ENCODE peak calls at places on chromosomes 7 and 10, in nine cellular contexts. One of them, this sample, is unnamed.

GRCh38 chr7:3310884-3311283 is 9.8 kb downstream of the SDK1 start:
- DNase-seq in LoVo: no peak
- DNase-seq in WTC11: no peak
- DNase-seq in AG04450: no peak
- DNase-seq in heart right ventricle: no peak
- DNase-seq in GM12865: no peak
- DNase-seq in pancreas: no peak
- DNase-seq in A172: no peak
- DNase-seq in left lung: no peak
- DNase-seq in this sample: no peak

GRCh38 chr7:43022008-43022407 is 89.8 kb downstream of the MRPL32 start:
- DNase-seq in LoVo: no peak
- DNase-seq in WTC11: no peak
- DNase-seq in AG04450: no peak
- DNase-seq in heart right ventricle: no peak
- DNase-seq in GM12865: no peak
- DNase-seq in pancreas: no peak
- DNase-seq in A172: no peak
- DNase-seq in left lung: no peak
- DNase-seq in this sample: no peak

GRCh38 chr10:43436291-43437140 is at the start of gene ZNF487:
- DNase-seq in LoVo: peak; percentile 88
- DNase-seq in WTC11: peak; percentile 91
- DNase-seq in AG04450: peak; percentile 38
- DNase-seq in heart right ventricle: peak; percentile 91
- DNase-seq in GM12865: peak; percentile 92
- DNase-seq in pancreas: peak; percentile 91
- DNase-seq in A172: peak; percentile 73
- DNase-seq in left lung: peak; percentile 91
- DNase-seq in this sample: peak; percentile 43

GRCh38 chr7:12524794-12525386 is 45.6 kb upstream of the SCIN start:
- DNase-seq in LoVo: peak; percentile 67
- DNase-seq in WTC11: no peak
- DNase-seq in AG04450: peak; percentile 37
- DNase-seq in heart right ventricle: no peak
- DNase-seq in GM12865: peak; percentile 59
- DNase-seq in pancreas: no peak
- DNase-seq in A172: peak; percentile 56
- DNase-seq in left lung: no peak
- DNase-seq in this sample: peak; percentile 41

GRCh38 chr10:15898046-15898445 is 37.7 kb upstream of the MINDY3 start:
- DNase-seq in LoVo: peak; percentile 5
- DNase-seq in WTC11: no peak
- DNase-seq in AG04450: no peak
- DNase-seq in heart right ventricle: no peak
- DNase-seq in GM12865: peak; percentile 3
- DNase-seq in pancreas: no peak
- DNase-seq in A172: peak; percentile 29
- DNase-seq in left lung: no peak
- DNase-seq in this sample: no peak

GRCh38 chr7:151091431-151091830 is 5.2 kb downstream of the AGAP3 start:
- DNase-seq in LoVo: no peak
- DNase-seq in WTC11: peak; percentile 72
- DNase-seq in AG04450: no peak
- DNase-seq in heart right ventricle: no peak
- DNase-seq in GM12865: peak; percentile 53
- DNase-seq in pancreas: peak; percentile 58
- DNase-seq in A172: no peak
- DNase-seq in left lung: no peak
- DNase-seq in this sample: no peak

GRCh38 chr7:80637911-80638765 is at the start of gene CD36:
- DNase-seq in LoVo: no peak
- DNase-seq in WTC11: no peak
- DNase-seq in AG04450: no peak
- DNase-seq in heart right ventricle: peak; percentile 70
- DNase-seq in GM12865: peak; percentile 48
- DNase-seq in pancreas: no peak
- DNase-seq in A172: no peak
- DNase-seq in left lung: no peak
- DNase-seq in this sample: no peak

GRCh38 chr7:47819054-47819920 is 129.0 kb downstream of the PKD1L1 start:
- DNase-seq in LoVo: peak; percentile 76
- DNase-seq in WTC11: peak; percentile 64
- DNase-seq in AG04450: peak; percentile 54
- DNase-seq in heart right ventricle: peak; percentile 62
- DNase-seq in GM12865: peak; percentile 65
- DNase-seq in pancreas: peak; percentile 78
- DNase-seq in A172: peak; percentile 71
- DNase-seq in left lung: peak; percentile 67
- DNase-seq in this sample: peak; percentile 46

GRCh38 chr10:114767101-114767588 is 54.4 kb upstream of the FHIP2A start:
- DNase-seq in LoVo: peak; percentile 36
- DNase-seq in WTC11: no peak
- DNase-seq in AG04450: peak; percentile 24
- DNase-seq in heart right ventricle: no peak
- DNase-seq in GM12865: no peak
- DNase-seq in pancreas: peak; percentile 21
- DNase-seq in A172: peak; percentile 21
- DNase-seq in left lung: no peak
- DNase-seq in this sample: no peak

GRCh38 chr7:151853896-151854807 is 22.8 kb downstream of the PRKAG2 start:
- DNase-seq in LoVo: no peak
- DNase-seq in WTC11: no peak
- DNase-seq in AG04450: no peak
- DNase-seq in heart right ventricle: no peak
- DNase-seq in GM12865: no peak
- DNase-seq in pancreas: no peak
- DNase-seq in A172: no peak
- DNase-seq in left lung: no peak
- DNase-seq in this sample: no peak

GRCh38 chr7:36096460-36097095 is 56.5 kb upstream of the EEPD1 start:
- DNase-seq in LoVo: no peak
- DNase-seq in WTC11: no peak
- DNase-seq in AG04450: no peak
- DNase-seq in heart right ventricle: no peak
- DNase-seq in GM12865: no peak
- DNase-seq in pancreas: no peak
- DNase-seq in A172: no peak
- DNase-seq in left lung: no peak
- DNase-seq in this sample: no peak

GRCh38 chr7:13024323-13024722 is 336.9 kb downstream of the ARL4A start:
- DNase-seq in LoVo: no peak
- DNase-seq in WTC11: no peak
- DNase-seq in AG04450: no peak
- DNase-seq in heart right ventricle: no peak
- DNase-seq in GM12865: no peak
- DNase-seq in pancreas: no peak
- DNase-seq in A172: no peak
- DNase-seq in left lung: no peak
- DNase-seq in this sample: no peak

GRCh38 chr7:132878228-132878919 is 203.5 kb downstream of the CHCHD3 start:
- DNase-seq in LoVo: peak; percentile 38
- DNase-seq in WTC11: no peak
- DNase-seq in AG04450: no peak
- DNase-seq in heart right ventricle: no peak
- DNase-seq in GM12865: no peak
- DNase-seq in pancreas: no peak
- DNase-seq in A172: no peak
- DNase-seq in left lung: no peak
- DNase-seq in this sample: no peak

GRCh38 chr10:22615819-22616499 is 98.4 kb downstream of the PIP4K2A start:
- DNase-seq in LoVo: peak; percentile 34
- DNase-seq in WTC11: no peak
- DNase-seq in AG04450: no peak
- DNase-seq in heart right ventricle: no peak
- DNase-seq in GM12865: peak; percentile 81
- DNase-seq in pancreas: no peak
- DNase-seq in A172: peak; percentile 77
- DNase-seq in left lung: peak; percentile 70
- DNase-seq in this sample: no peak

GRCh38 chr10:58963101-58963534 is 213.3 kb upstream of the PHYHIPL start:
- DNase-seq in LoVo: no peak
- DNase-seq in WTC11: peak; percentile 67
- DNase-seq in AG04450: no peak
- DNase-seq in heart right ventricle: no peak
- DNase-seq in GM12865: peak; percentile 16
- DNase-seq in pancreas: no peak
- DNase-seq in A172: no peak
- DNase-seq in left lung: no peak
- DNase-seq in this sample: no peak

GRCh38 chr10:103543617-103544525 is 50.4 kb downstream of the NEURL1 start:
- DNase-seq in LoVo: no peak
- DNase-seq in WTC11: no peak
- DNase-seq in AG04450: no peak
- DNase-seq in heart right ventricle: no peak
- DNase-seq in GM12865: no peak
- DNase-seq in pancreas: no peak
- DNase-seq in A172: no peak
- DNase-seq in left lung: no peak
- DNase-seq in this sample: no peak

GRCh38 chr10:541750-542371 is 147.6 kb downstream of the DIP2C start:
- DNase-seq in LoVo: peak; percentile 8
- DNase-seq in WTC11: no peak
- DNase-seq in AG04450: no peak
- DNase-seq in heart right ventricle: no peak
- DNase-seq in GM12865: peak; percentile 49
- DNase-seq in pancreas: no peak
- DNase-seq in A172: no peak
- DNase-seq in left lung: no peak
- DNase-seq in this sample: no peak

GRCh38 chr7:157645539-157645938 is 308.7 kb downstream of the DNAJB6 start:
- DNase-seq in LoVo: no peak
- DNase-seq in WTC11: no peak
- DNase-seq in AG04450: no peak
- DNase-seq in heart right ventricle: no peak
- DNase-seq in GM12865: no peak
- DNase-seq in pancreas: no peak
- DNase-seq in A172: no peak
- DNase-seq in left lung: no peak
- DNase-seq in this sample: no peak

GRCh38 chr10:127411062-127411461 is 138.0 kb upstream of the NPS start:
- DNase-seq in LoVo: no peak
- DNase-seq in WTC11: no peak
- DNase-seq in AG04450: no peak
- DNase-seq in heart right ventricle: no peak
- DNase-seq in GM12865: no peak
- DNase-seq in pancreas: no peak
- DNase-seq in A172: no peak
- DNase-seq in left lung: no peak
- DNase-seq in this sample: no peak

GRCh38 chr10:17216901-17217395 is 11.1 kb upstream of the VIM start:
- DNase-seq in LoVo: no peak
- DNase-seq in WTC11: no peak
- DNase-seq in AG04450: no peak
- DNase-seq in heart right ventricle: no peak
- DNase-seq in GM12865: no peak
- DNase-seq in pancreas: no peak
- DNase-seq in A172: no peak
- DNase-seq in left lung: no peak
- DNase-seq in this sample: no peak

GRCh38 chr10:5752301-5752871 is 60.8 kb downstream of the GDI2 start:
- DNase-seq in LoVo: no peak
- DNase-seq in WTC11: no peak
- DNase-seq in AG04450: no peak
- DNase-seq in heart right ventricle: no peak
- DNase-seq in GM12865: no peak
- DNase-seq in pancreas: no peak
- DNase-seq in A172: no peak
- DNase-seq in left lung: no peak
- DNase-seq in this sample: no peak

GRCh38 chr10:103265712-103266329 is 11.1 kb upstream of the INA start:
- DNase-seq in LoVo: peak; percentile 67
- DNase-seq in WTC11: peak; percentile 79
- DNase-seq in AG04450: no peak
- DNase-seq in heart right ventricle: peak; percentile 73
- DNase-seq in GM12865: peak; percentile 62
- DNase-seq in pancreas: peak; percentile 60
- DNase-seq in A172: peak; percentile 67
- DNase-seq in left lung: peak; percentile 47
- DNase-seq in this sample: no peak

GRCh38 chr10:77832243-77832642 is 94.3 kb downstream of the DLG5 start:
- DNase-seq in LoVo: no peak
- DNase-seq in WTC11: no peak
- DNase-seq in AG04450: no peak
- DNase-seq in heart right ventricle: no peak
- DNase-seq in GM12865: no peak
- DNase-seq in pancreas: no peak
- DNase-seq in A172: no peak
- DNase-seq in left lung: peak; percentile 60
- DNase-seq in this sample: no peak

GRCh38 chr10:1683649-1684048 is 53.7 kb downstream of the ADARB2 start:
- DNase-seq in LoVo: no peak
- DNase-seq in WTC11: no peak
- DNase-seq in AG04450: no peak
- DNase-seq in heart right ventricle: no peak
- DNase-seq in GM12865: no peak
- DNase-seq in pancreas: no peak
- DNase-seq in A172: no peak
- DNase-seq in left lung: no peak
- DNase-seq in this sample: no peak

GRCh38 chr7:21338728-21339164 is 89.1 kb upstream of the SP4 start:
- DNase-seq in LoVo: no peak
- DNase-seq in WTC11: no peak
- DNase-seq in AG04450: no peak
- DNase-seq in heart right ventricle: no peak
- DNase-seq in GM12865: peak; percentile 35
- DNase-seq in pancreas: no peak
- DNase-seq in A172: no peak
- DNase-seq in left lung: no peak
- DNase-seq in this sample: no peak

GRCh38 chr10:102642553-102643345 is 1.5 kb upstream of the TRIM8 start:
- DNase-seq in LoVo: peak; percentile 33
- DNase-seq in WTC11: peak; percentile 52
- DNase-seq in AG04450: no peak
- DNase-seq in heart right ventricle: peak; percentile 63
- DNase-seq in GM12865: peak; percentile 52
- DNase-seq in pancreas: peak; percentile 72
- DNase-seq in A172: no peak
- DNase-seq in left lung: no peak
- DNase-seq in this sample: peak; percentile 35

GRCh38 chr7:25795824-25796235 is 356.2 kb upstream of the NFE2L3 start:
- DNase-seq in LoVo: no peak
- DNase-seq in WTC11: no peak
- DNase-seq in AG04450: no peak
- DNase-seq in heart right ventricle: no peak
- DNase-seq in GM12865: peak; percentile 33
- DNase-seq in pancreas: no peak
- DNase-seq in A172: no peak
- DNase-seq in left lung: no peak
- DNase-seq in this sample: no peak

GRCh38 chr10:133104972-133105495 is 17.3 kb downstream of the ADGRA1 start:
- DNase-seq in LoVo: no peak
- DNase-seq in WTC11: no peak
- DNase-seq in AG04450: no peak
- DNase-seq in heart right ventricle: no peak
- DNase-seq in GM12865: no peak
- DNase-seq in pancreas: no peak
- DNase-seq in A172: no peak
- DNase-seq in left lung: no peak
- DNase-seq in this sample: no peak

GRCh38 chr10:46546591-46547330 is 9.7 kb downstream of the GPRIN2 start:
- DNase-seq in LoVo: no peak
- DNase-seq in WTC11: peak; percentile 12
- DNase-seq in AG04450: no peak
- DNase-seq in heart right ventricle: peak; percentile 3
- DNase-seq in GM12865: no peak
- DNase-seq in pancreas: peak; percentile 29
- DNase-seq in A172: no peak
- DNase-seq in left lung: peak; percentile 90
- DNase-seq in this sample: no peak

GRCh38 chr7:129188892-129189660 is 643 bp downstream of the SMO start:
- DNase-seq in LoVo: no peak
- DNase-seq in WTC11: peak; percentile 46
- DNase-seq in AG04450: no peak
- DNase-seq in heart right ventricle: no peak
- DNase-seq in GM12865: no peak
- DNase-seq in pancreas: peak; percentile 25
- DNase-seq in A172: no peak
- DNase-seq in left lung: no peak
- DNase-seq in this sample: no peak

GRCh38 chr7:22256702-22257101 is 100.3 kb downstream of the RAPGEF5 start:
- DNase-seq in LoVo: no peak
- DNase-seq in WTC11: no peak
- DNase-seq in AG04450: no peak
- DNase-seq in heart right ventricle: no peak
- DNase-seq in GM12865: no peak
- DNase-seq in pancreas: no peak
- DNase-seq in A172: no peak
- DNase-seq in left lung: no peak
- DNase-seq in this sample: no peak